ENCODE peak calls at places on chromosomes 5 and 9, in ten cellular contexts. F is activated CD4-positive, CD25-positive, alpha-beta regulatory T cell; B is stimulated activated CD8-positive, alpha-beta memory T cell treated with anti-CD3 and anti-CD28 coated beads, Interleukin-15, amount 100 ng/mL, for 24 hours; W is KG1; N is astrocyte of the spinal cord; Y is foreskin fibroblast; T is COR-L47; D is stimulated activated CD4-positive, alpha-beta T cell treated with anti-CD3 and anti-CD28 coated beads, Interleukin-1b, Interleukin-23, amount 100 ng/mL, for 24 hours; L is CD4-positive, alpha-beta T cell; I is breast epithelium. S is an unnamed sample.

GRCh38 chr9:2557693-2558092 is 63.9 kb upstream of the VLDLR start:
- DNase-seq in T (no peak), N (no peak), D (no peak), Y (no peak), B (no peak), I (no peak), W (no peak), F (no peak), L (no peak), S (no peak)

GRCh38 chr5:76689321-76690026 is 26.5 kb upstream of the F2R start:
- DNase-seq in F (no peak), W (no peak), D (no peak), L (no peak), T (no peak), I (no peak), Y (peak), B (no peak), N (peak), S (no peak)

GRCh38 chr5:122661496-122662180 is 113.2 kb upstream of the SNX2 start:
- DNase-seq in T (no peak), F (no peak), I (no peak), Y (peak), N (no peak), B (no peak), W (no peak), D (no peak), L (no peak), S (no peak)

GRCh38 chr9:112831281-112831851 is 59.3 kb downstream of the SLC46A2 start:
- DNase-seq in W (no peak), D (no peak), F (no peak), B (no peak), L (no peak), N (peak), T (no peak), I (no peak), Y (peak), S (no peak)

GRCh38 chr5:37717613-37718431 is 122.0 kb downstream of the GDNF start:
- DNase-seq in N (peak), I (peak), T (peak), W (no peak), F (no peak), D (no peak), B (no peak), L (no peak), Y (peak), S (no peak)

GRCh38 chr5:178346607-178347334 is 114.2 kb upstream of the PHYKPL start:
- DNase-seq in T (no peak), I (no peak), L (no peak), Y (no peak), N (no peak), W (no peak), F (no peak), B (no peak), D (no peak), S (no peak)

GRCh38 chr9:106893088-106893487 is 30.1 kb downstream of the ZNF462 start:
- DNase-seq in F (no peak), Y (peak), B (no peak), D (no peak), T (no peak), L (no peak), N (no peak), I (no peak), W (no peak), S (no peak)

GRCh38 chr9:581673-582497 is 259.6 kb upstream of the DMRT1 start:
- DNase-seq in Y (no peak), F (no peak), L (no peak), W (no peak), N (no peak), T (peak), B (no peak), I (no peak), D (no peak), S (peak)

GRCh38 chr5:1002271-1002546 is 6.4 kb upstream of the NKD2 start:
- DNase-seq in N (no peak), Y (no peak), L (no peak), F (no peak), T (no peak), I (no peak), D (no peak), B (no peak), W (no peak), S (no peak)

GRCh38 chr9:125683486-125683885 is 23.5 kb downstream of the MAPKAP1 start:
- DNase-seq in D (no peak), N (peak), Y (peak), F (no peak), B (no peak), L (no peak), W (no peak), I (no peak), T (no peak), S (no peak)

GRCh38 chr5:91206734-91207133 is 176.4 kb downstream of the ARRDC3 start:
- DNase-seq in T (no peak), F (no peak), I (no peak), B (no peak), N (peak), D (no peak), L (no peak), Y (peak), W (no peak), S (no peak)

GRCh38 chr5:128252794-128253193 is 169.2 kb downstream of the SLC12A2 start:
- DNase-seq in W (no peak), B (no peak), D (no peak), T (no peak), F (no peak), L (no peak), Y (peak), I (no peak), N (peak), S (no peak)

GRCh38 chr9:91197232-91198181 is 164.2 kb downstream of the AUH start:
- DNase-seq in T (no peak), B (no peak), W (no peak), I (no peak), D (no peak), L (no peak), F (no peak), Y (peak), N (peak), S (no peak)

GRCh38 chr9:114370251-114370984 is 17.4 kb downstream of the AKNA start:
- DNase-seq in D (no peak), N (no peak), T (no peak), I (no peak), F (no peak), Y (no peak), B (no peak), L (no peak), W (no peak), S (no peak)

GRCh38 chr5:138458353-138458752 is 6.9 kb upstream of the EGR1 start:
- DNase-seq in I (no peak), B (no peak), T (no peak), F (no peak), L (no peak), Y (no peak), N (no peak), D (no peak), W (no peak), S (no peak)

GRCh38 chr5:88502179-88503064 is 233.8 kb upstream of the TMEM161B start:
- DNase-seq in N (peak), I (no peak), B (no peak), Y (peak), L (no peak), W (no peak), T (no peak), D (no peak), F (no peak), S (peak)

GRCh38 chr9:21747171-21747570 is 55.3 kb upstream of the MTAP start:
- DNase-seq in D (no peak), B (no peak), Y (peak), N (peak), W (no peak), F (no peak), L (no peak), T (no peak), I (no peak), S (no peak)

GRCh38 chr9:76374702-76375543 is 19.3 kb downstream of the RFK start:
- DNase-seq in Y (peak), N (peak), T (no peak), L (no peak), I (no peak), D (no peak), B (no peak), F (no peak), W (no peak), S (no peak)

GRCh38 chr9:137479315-137479861 is 20.3 kb upstream of the NSMF start:
- DNase-seq in F (no peak), L (no peak), N (peak), W (no peak), T (no peak), I (no peak), Y (peak), D (no peak), B (no peak), S (no peak)

GRCh38 chr9:116717150-116717549 is 30.0 kb downstream of the TRIM32 start:
- DNase-seq in D (no peak), F (no peak), I (no peak), B (no peak), L (no peak), T (no peak), Y (peak), W (no peak), N (no peak), S (no peak)

GRCh38 chr9:69379250-69379982 is 54.4 kb downstream of the ENTREP1 start:
- DNase-seq in B (no peak), F (no peak), N (peak), Y (peak), D (no peak), W (no peak), T (no peak), L (no peak), I (no peak), S (no peak)

GRCh38 chr5:74625742-74626241 is 14.7 kb downstream of the ENC1 start:
- DNase-seq in B (no peak), I (no peak), D (no peak), W (no peak), N (peak), L (no peak), F (no peak), T (peak), Y (peak), S (no peak)

GRCh38 chr5:107272509-107272908 is 398.2 kb downstream of the EFNA5 start:
- DNase-seq in F (no peak), N (no peak), L (no peak), B (no peak), T (no peak), W (no peak), I (no peak), Y (no peak), D (no peak), S (no peak)

GRCh38 chr5:33612386-33612785 is 171.6 kb downstream of the TARS1 start:
- DNase-seq in N (peak), L (no peak), T (no peak), F (no peak), D (no peak), B (no peak), W (no peak), I (no peak), Y (peak), S (no peak)

GRCh38 chr9:134205636-134206316 is 41.4 kb upstream of the RNU6ATAC start:
- DNase-seq in N (peak), L (no peak), F (no peak), W (no peak), B (no peak), D (no peak), T (peak), Y (peak), I (no peak), S (no peak)

GRCh38 chr5:43315262-43315661 is 2.0 kb upstream of the HMGCS1 start:
- DNase-seq in B (no peak), N (no peak), F (peak), W (no peak), L (no peak), D (no peak), T (no peak), I (no peak), Y (peak), S (no peak)

S was measured in GM10248.